ENCODE peak calls at places on chromosomes 16 and 17, in seven cellular contexts. E is stimulated activated CD4-positive, alpha-beta T cell treated with anti-CD3 and anti-CD28 coated beads, Interleukin-1b, Interleukin-23, amount 100 ng/mL, for 4 hours; U is AG10803; M is EL; X is hypothalamus; F is naive B cell; I is astrocyte of the spinal cord. P is an unnamed sample.

GRCh38 chr16:75476817-75477216 is 12.3 kb upstream of the TMEM170A start:
- DNase-seq in E (no peak), X (no peak), M (no peak), F (no peak), U (no peak), I (no peak), P (no peak)

GRCh38 chr17:33127706-33128105 is 136.1 kb downstream of the SPACA3 start:
- DNase-seq in I (no peak), X (no peak), E (no peak), F (no peak), U (no peak), M (no peak), P (no peak)

GRCh38 chr16:59633996-59634579 is 900.0 kb upstream of the GOT2 start:
- DNase-seq in I (peak; percentile 74), U (peak; percentile 76), X (no peak), F (no peak), M (peak; percentile 88), E (no peak), P (no peak)

GRCh38 chr16:27499659-27500055 is 50.1 kb downstream of the GTF3C1 start:
- DNase-seq in F (no peak), E (no peak), M (no peak), U (no peak), I (no peak), X (no peak), P (no peak)

GRCh38 chr16:88798772-88799455 is 4.7 kb upstream of the CDT1 start:
- DNase-seq in I (no peak), F (no peak), X (no peak), E (no peak), M (no peak), U (no peak), P (no peak)

GRCh38 chr16:75378616-75379015 is 54.7 kb downstream of the CFDP1 start:
- DNase-seq in F (no peak), E (no peak), I (no peak), M (no peak), X (no peak), U (peak; percentile 19), P (no peak)

GRCh38 chr16:77298638-77299360 is 99.6 kb downstream of the SYCE1L start:
- DNase-seq in X (no peak), I (peak; percentile 96), F (no peak), M (peak; percentile 97), E (no peak), U (peak; percentile 95), P (no peak)

GRCh38 chr16:17343028-17343427 is 127.7 kb downstream of the XYLT1 start:
- DNase-seq in I (no peak), X (no peak), F (peak; percentile 76), U (no peak), E (no peak), M (no peak), P (no peak)

GRCh38 chr16:528111-529011 is 849 bp downstream of the CAPN15 start:
- DNase-seq in E (no peak), M (peak; percentile 88), F (peak; percentile 16), U (peak; percentile 65), I (peak; percentile 37), X (no peak), P (no peak)

GRCh38 chr17:71402661-71403141 is 718.1 kb upstream of the SOX9 start:
- DNase-seq in U (no peak), M (no peak), X (no peak), E (no peak), F (no peak), I (no peak), P (no peak)

GRCh38 chr16:11572301-11572995 is 14.3 kb downstream of the LITAF start:
- DNase-seq in X (no peak), U (no peak), F (peak; percentile 54), M (no peak), I (no peak), E (no peak), P (peak; percentile 55)

GRCh38 chr16:10338426-10338825 is 47.4 kb upstream of the ATF7IP2 start:
- DNase-seq in F (no peak), M (peak; percentile 10), X (no peak), E (no peak), U (no peak), I (peak; percentile 7), P (no peak)